ENCODE peak calls at places on chromosome 2, in ten cellular contexts. S is bronchial epithelial cell; C is Peyer's patch; F is caudate nucleus; A is activated naive CD4-positive, alpha-beta T cell; J is left kidney; H is T47D; B is NCI-H1092; D is GM13976; X is stromal cell of bone marrow. Z is an unnamed sample.

GRCh38 chr2:162065767-162066166 is 8.2 kb downstream of the DPP4 start:
- DNase-seq in S (no peak), C (no peak), F (no peak), A (no peak), J (no peak), H (no peak), B (peak; percentile 17), D (no peak), X (no peak), Z (no peak)

GRCh38 chr2:54704688-54705605 is 18.5 kb upstream of the EML6 start:
- DNase-seq in S (peak; percentile 65), C (no peak), F (no peak), A (no peak), J (peak; percentile 83), H (no peak), B (no peak), D (peak; percentile 60), X (peak; percentile 62), Z (no peak)

GRCh38 chr2:36456227-36456788 is 100.7 kb downstream of the CRIM1 start:
- DNase-seq in S (no peak), C (peak; percentile 17), F (no peak), A (no peak), J (peak; percentile 72), H (no peak), B (no peak), D (no peak), X (no peak), Z (no peak)

GRCh38 chr2:45922577-45922988 is 271.1 kb downstream of the PRKCE start:
- DNase-seq in S (no peak), C (no peak), F (no peak), A (no peak), J (peak; percentile 80), H (no peak), B (peak; percentile 56), D (no peak), X (no peak), Z (peak; percentile 33)

GRCh38 chr2:120558892-120559291 is 176.8 kb upstream of the GLI2 start:
- DNase-seq in S (no peak), C (no peak), F (no peak), A (no peak), J (no peak), H (no peak), B (no peak), D (no peak), X (no peak), Z (no peak)

GRCh38 chr2:192827735-192828134 is 633.0 kb upstream of the TMEFF2 start:
- DNase-seq in S (no peak), C (no peak), F (no peak), A (no peak), J (no peak), H (no peak), B (no peak), D (no peak), X (no peak), Z (no peak)

GRCh38 chr2:171124512-171124911 is 36.2 kb downstream of the TLK1 start:
- DNase-seq in S (no peak), C (no peak), F (no peak), A (no peak), J (no peak), H (no peak), B (no peak), D (no peak), X (no peak), Z (no peak)

GRCh38 chr2:39435974-39436591 is 1.0 kb downstream of the MAP4K3 start:
- DNase-seq in S (no peak), C (no peak), F (no peak), A (no peak), J (peak; percentile 84), H (no peak), B (no peak), D (no peak), X (no peak), Z (no peak)

Z was measured in AG04450.